ENCODE peak calls at places on chromosome 4, in nine cellular contexts. C is naive B cell; L is mucosa of gallbladder; G is NCI-H2029; K is stimulated activated CD8-positive, alpha-beta memory T cell treated with anti-CD3 and anti-CD28 coated beads, Interleukin-15, amount 100 ng/mL, for 24 hours; Y is CD14-positive monocyte; O is AG20443; J is memory B cell; V is NCI-H146. U is an unnamed sample.

GRCh38 chr4:24105183-24106039 is 215.6 kb upstream of the PPARGC1A start:
- DNase-seq in C (no peak), O (peak), G (no peak), Y (no peak), K (no peak), L (no peak), J (no peak), V (no peak), U (peak)

GRCh38 chr4:152534541-152535231 is 1.2 kb downstream of the FBXW7 start:
- DNase-seq in K (no peak), C (peak), Y (peak), V (peak), L (peak), O (peak), G (no peak), J (peak), U (peak)

GRCh38 chr4:170022211-170022610 is 4.0 kb downstream of the MFAP3L start:
- DNase-seq in Y (no peak), K (no peak), G (no peak), C (no peak), V (no peak), O (no peak), L (no peak), J (no peak), U (no peak)

GRCh38 chr4:82715731-82716617 is 82.6 kb downstream of the SCD5 start:
- DNase-seq in L (peak), C (no peak), O (peak), G (no peak), K (no peak), Y (no peak), J (no peak), V (no peak), U (peak)

GRCh38 chr4:169008478-169008877 is 1.6 kb downstream of the CBR4 start:
- DNase-seq in V (peak), J (no peak), K (no peak), Y (no peak), C (no peak), O (no peak), G (no peak), L (no peak), U (no peak)

GRCh38 chr4:105147226-105148151 is 813 bp downstream of the TET2 start:
- DNase-seq in L (no peak), Y (peak), O (peak), C (peak), K (no peak), J (peak), V (peak), G (no peak), U (peak)

GRCh38 chr4:25002679-25003078 is 28.1 kb downstream of the LGI2 start:
- DNase-seq in V (no peak), K (no peak), C (no peak), O (peak), Y (no peak), J (no peak), G (no peak), L (no peak), U (peak)

GRCh38 chr4:109728385-109728784 is 1.5 kb downstream of the PLA2G12A start:
- DNase-seq in K (no peak), C (no peak), G (no peak), O (no peak), J (no peak), V (peak), Y (no peak), L (no peak), U (no peak)

GRCh38 chr4:83171640-83172039 is 57.1 kb upstream of the PLAC8 start:
- DNase-seq in C (no peak), G (no peak), J (no peak), O (no peak), K (no peak), V (no peak), Y (no peak), L (no peak), U (no peak)

GRCh38 chr4:147498031-147498700 is 17.3 kb downstream of the EDNRA start:
- DNase-seq in K (no peak), O (peak), V (no peak), L (no peak), J (no peak), Y (no peak), C (no peak), G (no peak), U (peak)

GRCh38 chr4:151415978-151416377 is 7.0 kb downstream of the FHIP1A start:
- DNase-seq in L (no peak), O (peak), K (no peak), Y (no peak), V (no peak), J (no peak), G (no peak), C (no peak), U (peak)

U was measured in GM03348.